ENCODE peak calls at places on chromosomes 6 and 20, in seven cellular contexts. One of them, this sample, is unnamed.
A peak's percentile ranks its signal among the peaks of the same experiment; 100 is the strongest.

GRCh38 chr20:52760791-52761190 is 211.4 kb upstream of the TSHZ2 start:
- DNase-seq in K562: no peak
- DNase-seq in esophagus squamous epithelium: no peak
- DNase-seq in transverse colon: no peak
- DNase-seq in heart left ventricle: no peak
- DNase-seq in breast epithelium: no peak
- DNase-seq in Peyer's patch: no peak
- DNase-seq in this sample: no peak

GRCh38 chr20:9923648-9924047 is 84.8 kb upstream of the PAK5 start:
- DNase-seq in K562: no peak
- DNase-seq in esophagus squamous epithelium: no peak
- DNase-seq in transverse colon: no peak
- DNase-seq in heart left ventricle: no peak
- DNase-seq in breast epithelium: no peak
- DNase-seq in Peyer's patch: no peak
- DNase-seq in this sample: no peak

GRCh38 chr20:34111057-34111711 is 859 bp downstream of the EIF2S2 start:
- DNase-seq in K562: no peak
- DNase-seq in esophagus squamous epithelium: no peak
- DNase-seq in transverse colon: peak; percentile 18
- DNase-seq in heart left ventricle: peak; percentile 15
- DNase-seq in breast epithelium: no peak
- DNase-seq in Peyer's patch: no peak
- DNase-seq in this sample: peak; percentile 10

GRCh38 chr6:138832182-138832581 is 36.3 kb downstream of the ECT2L start:
- DNase-seq in K562: no peak
- DNase-seq in esophagus squamous epithelium: no peak
- DNase-seq in transverse colon: no peak
- DNase-seq in heart left ventricle: no peak
- DNase-seq in breast epithelium: no peak
- DNase-seq in Peyer's patch: no peak
- DNase-seq in this sample: no peak

GRCh38 chr20:51388756-51389542 is 153.6 kb downstream of the NFATC2 start:
- DNase-seq in K562: no peak
- DNase-seq in esophagus squamous epithelium: no peak
- DNase-seq in transverse colon: no peak
- DNase-seq in heart left ventricle: no peak
- DNase-seq in breast epithelium: no peak
- DNase-seq in Peyer's patch: no peak
- DNase-seq in this sample: peak; percentile 22

GRCh38 chr20:43744966-43745733 is 18.3 kb upstream of the GTSF1L start:
- DNase-seq in K562: no peak
- DNase-seq in esophagus squamous epithelium: no peak
- DNase-seq in transverse colon: peak; percentile 21
- DNase-seq in heart left ventricle: no peak
- DNase-seq in breast epithelium: no peak
- DNase-seq in Peyer's patch: no peak
- DNase-seq in this sample: no peak

GRCh38 chr6:71126506-71126905 is 162.1 kb upstream of the OGFRL1 start:
- DNase-seq in K562: no peak
- DNase-seq in esophagus squamous epithelium: no peak
- DNase-seq in transverse colon: no peak
- DNase-seq in heart left ventricle: no peak
- DNase-seq in breast epithelium: no peak
- DNase-seq in Peyer's patch: no peak
- DNase-seq in this sample: no peak

GRCh38 chr20:49508435-49509199 is 26.1 kb upstream of the KCNB1 start:
- DNase-seq in K562: peak; percentile 49
- DNase-seq in esophagus squamous epithelium: no peak
- DNase-seq in transverse colon: no peak
- DNase-seq in heart left ventricle: no peak
- DNase-seq in breast epithelium: no peak
- DNase-seq in Peyer's patch: no peak
- DNase-seq in this sample: no peak

GRCh38 chr6:134666174-134666573 is 283.7 kb downstream of the ALDH8A1 start:
- DNase-seq in K562: no peak
- DNase-seq in esophagus squamous epithelium: no peak
- DNase-seq in transverse colon: no peak
- DNase-seq in heart left ventricle: no peak
- DNase-seq in breast epithelium: no peak
- DNase-seq in Peyer's patch: no peak
- DNase-seq in this sample: no peak

GRCh38 chr6:32857156-32857891 is 3.3 kb downstream of the PSMB9 start:
- DNase-seq in K562: no peak
- DNase-seq in esophagus squamous epithelium: no peak
- DNase-seq in transverse colon: no peak
- DNase-seq in heart left ventricle: no peak
- DNase-seq in breast epithelium: no peak
- DNase-seq in Peyer's patch: no peak
- DNase-seq in this sample: no peak
- TF ChIP-seq CTCF in K562: no peak
- TF ChIP-seq CTCF in esophagus squamous epithelium: no peak
- TF ChIP-seq CTCF in transverse colon: no peak
- TF ChIP-seq CTCF in heart left ventricle: no peak
- TF ChIP-seq CTCF in breast epithelium: no peak
- TF ChIP-seq CTCF in Peyer's patch: no peak
- TF ChIP-seq CTCF in this sample: no peak

GRCh38 chr6:161682982-161683381 is 409.1 kb upstream of the AGPAT4 start:
- DNase-seq in K562: no peak
- DNase-seq in esophagus squamous epithelium: no peak
- DNase-seq in transverse colon: no peak
- DNase-seq in heart left ventricle: no peak
- DNase-seq in breast epithelium: no peak
- DNase-seq in Peyer's patch: no peak
- DNase-seq in this sample: no peak
- TF ChIP-seq POLR2A in K562: no peak
- TF ChIP-seq POLR2A in esophagus squamous epithelium: no peak
- TF ChIP-seq POLR2A in transverse colon: no peak
- TF ChIP-seq POLR2A in heart left ventricle: no peak
- TF ChIP-seq POLR2A in breast epithelium: no peak
- TF ChIP-seq POLR2A in Peyer's patch: no peak
- TF ChIP-seq POLR2A in this sample: no peak

GRCh38 chr6:27092316-27092692 is 155.2 kb upstream of the PRSS16 start:
- DNase-seq in K562: no peak
- DNase-seq in esophagus squamous epithelium: no peak
- DNase-seq in transverse colon: no peak
- DNase-seq in heart left ventricle: no peak
- DNase-seq in breast epithelium: no peak
- DNase-seq in Peyer's patch: no peak
- DNase-seq in this sample: no peak

GRCh38 chr6:27100921-27101320 is 146.6 kb upstream of the PRSS16 start:
- DNase-seq in K562: no peak
- DNase-seq in esophagus squamous epithelium: no peak
- DNase-seq in transverse colon: no peak
- DNase-seq in heart left ventricle: no peak
- DNase-seq in breast epithelium: no peak
- DNase-seq in Peyer's patch: no peak
- DNase-seq in this sample: no peak

GRCh38 chr6:27098956-27099355 is 148.5 kb upstream of the PRSS16 start:
- DNase-seq in K562: no peak
- DNase-seq in esophagus squamous epithelium: no peak
- DNase-seq in transverse colon: no peak
- DNase-seq in heart left ventricle: no peak
- DNase-seq in breast epithelium: no peak
- DNase-seq in Peyer's patch: no peak
- DNase-seq in this sample: no peak

GRCh38 chr6:27095914-27096313 is 151.6 kb upstream of the PRSS16 start:
- DNase-seq in K562: no peak
- DNase-seq in esophagus squamous epithelium: no peak
- DNase-seq in transverse colon: no peak
- DNase-seq in heart left ventricle: no peak
- DNase-seq in breast epithelium: no peak
- DNase-seq in Peyer's patch: no peak
- DNase-seq in this sample: no peak

DNA sequence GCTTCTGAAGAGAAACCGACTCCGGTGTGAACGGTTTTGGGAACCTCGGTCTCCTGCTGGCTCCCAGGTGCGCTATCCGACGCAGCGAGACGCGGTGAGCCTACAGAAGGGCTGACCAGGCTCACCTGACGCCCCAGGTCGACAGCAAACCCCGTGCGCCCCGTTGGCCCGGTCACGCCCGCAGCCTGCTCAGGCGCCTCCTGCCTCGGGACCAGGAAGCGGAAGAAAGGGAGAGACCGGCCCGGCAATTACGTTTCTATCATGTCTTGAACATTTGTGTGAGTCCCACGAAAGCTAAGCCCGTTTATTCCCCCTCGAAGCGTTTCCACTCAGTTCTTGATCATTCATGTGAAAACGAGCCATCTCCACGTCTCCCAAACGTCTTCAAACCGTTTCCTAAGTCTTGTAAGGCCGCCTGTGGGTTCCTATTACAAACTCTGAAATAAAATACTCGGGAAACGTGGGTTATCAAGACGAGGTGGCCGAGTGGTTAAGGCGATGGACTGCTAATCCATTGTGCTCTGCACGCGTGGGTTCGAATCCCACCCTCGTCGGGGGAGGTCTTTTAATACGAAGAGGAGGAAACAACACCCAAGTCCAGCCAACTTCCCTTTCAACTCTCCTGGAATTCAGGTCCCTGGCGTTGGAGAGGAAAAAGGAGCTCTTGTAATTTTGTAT is 150.5 kb upstream of the PRSS16 start:
- DNase-seq in K562: no peak
- DNase-seq in esophagus squamous epithelium: no peak
- DNase-seq in transverse colon: peak; percentile 57
- DNase-seq in heart left ventricle: peak; percentile 7
- DNase-seq in breast epithelium: no peak
- DNase-seq in Peyer's patch: no peak
- DNase-seq in this sample: peak; percentile 36
- H3K27me3 ChIP-seq in K562: no peaks in the 10 kb centered on the region
- H3K27me3 ChIP-seq in esophagus squamous epithelium: peaks cover 61% of the 10 kb centered on the region
- H3K27me3 ChIP-seq in transverse colon: peaks cover 74% of the 10 kb centered on the region
- H3K27me3 ChIP-seq in heart left ventricle: peaks cover 13% of the 10 kb centered on the region
- H3K27me3 ChIP-seq in breast epithelium: peaks cover 31% of the 10 kb centered on the region
- H3K27me3 ChIP-seq in Peyer's patch: no peaks in the 10 kb centered on the region
- H3K27me3 ChIP-seq in this sample: peaks cover 3% of the 10 kb centered on the region

GRCh38 chr6:31497595-31498476 is at the start of gene MICB:
- DNase-seq in K562: peak; percentile 86
- DNase-seq in esophagus squamous epithelium: no peak
- DNase-seq in transverse colon: peak; percentile 85
- DNase-seq in heart left ventricle: peak; percentile 73
- DNase-seq in breast epithelium: peak; percentile 63
- DNase-seq in Peyer's patch: peak; percentile 94
- DNase-seq in this sample: peak; percentile 89

GRCh38 chr6:31495580-31495979 is 2.4 kb upstream of the MICB start:
- DNase-seq in K562: no peak
- DNase-seq in esophagus squamous epithelium: no peak
- DNase-seq in transverse colon: no peak
- DNase-seq in heart left ventricle: no peak
- DNase-seq in breast epithelium: no peak
- DNase-seq in Peyer's patch: no peak
- DNase-seq in this sample: no peak

GRCh38 chr6:31493875-31494694 is 3.9 kb upstream of the MICB start:
- DNase-seq in K562: peak; percentile 75
- DNase-seq in esophagus squamous epithelium: no peak
- DNase-seq in transverse colon: peak; percentile 89
- DNase-seq in heart left ventricle: peak; percentile 80
- DNase-seq in breast epithelium: peak; percentile 46
- DNase-seq in Peyer's patch: peak; percentile 90
- DNase-seq in this sample: peak; percentile 78

DNA sequence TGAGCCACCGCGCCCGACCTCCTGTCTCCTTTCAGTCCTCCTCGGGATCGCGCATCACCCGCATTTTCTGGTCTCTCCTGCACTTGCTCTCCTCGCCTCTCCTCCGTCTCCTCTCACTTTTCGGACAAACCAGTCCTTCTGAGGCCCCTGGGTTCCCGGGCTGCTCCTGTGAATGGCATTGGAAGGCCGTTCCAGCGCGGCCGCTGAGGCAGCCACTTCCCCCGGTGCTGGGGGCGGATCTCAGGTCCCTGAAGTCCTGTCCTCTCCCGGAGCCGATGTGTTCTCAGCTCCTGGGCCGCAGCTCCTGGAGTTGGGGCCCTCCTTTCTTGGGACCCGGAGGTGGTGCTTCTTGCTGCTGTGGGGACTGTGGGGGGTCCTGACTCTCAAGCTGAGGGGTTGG is 803 bp downstream of the MICB start:
- DNase-seq in K562: no peak
- DNase-seq in esophagus squamous epithelium: no peak
- DNase-seq in transverse colon: no peak
- DNase-seq in heart left ventricle: no peak
- DNase-seq in breast epithelium: no peak
- DNase-seq in Peyer's patch: no peak
- DNase-seq in this sample: peak; percentile 6
- TF ChIP-seq CTCF in K562: no peak
- TF ChIP-seq CTCF in esophagus squamous epithelium: no peak
- TF ChIP-seq CTCF in transverse colon: no peak
- TF ChIP-seq CTCF in heart left ventricle: no peak
- TF ChIP-seq CTCF in breast epithelium: no peak
- TF ChIP-seq CTCF in Peyer's patch: no peak
- TF ChIP-seq CTCF in this sample: no peak

This sample was measured in thyroid gland.